ENCODE peak calls at places on chromosome 2, in ten cellular contexts. X is ovary; V is left lung; N is neural progenitor cell; S is GM12878; H is DND-41; D is PC-9; U is body of pancreas; J is CD8-positive, alpha-beta T cell; W is Panc1. B is an unnamed sample. For H3K4me1 and H3K27me3, the result is how much of the 10 kb centered on the place peaks cover.

GRCh38 chr2:180017764-180018163 is 10.7 kb upstream of the CWC22 start:
- DNase-seq in X (no peak), V (no peak), N (no peak), S (no peak), H (no peak), D (no peak), U (no peak), J (no peak), W (no peak), B (no peak)

GRCh38 chr2:241859017-241859435 is 332 bp upstream of the PDCD1 start:
- DNase-seq in X (no peak), V (no peak), N (no peak), S (no peak), H (no peak), D (no peak), U (no peak), J (no peak), W (no peak), B (no peak)

GRCh38 chr2:143708682-143709081 is 579.5 kb downstream of the ARHGAP15 start:
- DNase-seq in X (no peak), V (no peak), N (no peak), S (no peak), H (no peak), D (no peak), U (no peak), J (no peak), W (no peak), B (no peak)

GRCh38 chr2:179655627-179656026 is 205.8 kb downstream of the ZNF385B start:
- DNase-seq in X (no peak), V (no peak), N (no peak), S (no peak), H (no peak), D (no peak), U (no peak), J (no peak), W (no peak), B (no peak)

GRCh38 chr2:96608459-96609455 is 29.4 kb downstream of the KANSL3 start:
- DNase-seq in X (no peak), V (no peak), N (no peak), S (peak), H (no peak), D (peak), U (no peak), J (no peak), W (peak), B (no peak)

GRCh38 chr2:152409691-152410597 is 75.0 kb downstream of the FMNL2 start:
- DNase-seq in X (no peak), V (no peak), N (no peak), S (no peak), H (no peak), D (no peak), U (no peak), J (no peak), W (no peak), B (no peak)

GRCh38 chr2:193695367-193695766 is 1500.6 kb upstream of the TMEFF2 start:
- DNase-seq in X (no peak), V (no peak), N (peak), S (no peak), H (peak), D (no peak), U (no peak), J (no peak), W (no peak), B (no peak)

GRCh38 chr2:2147024-2147900 is 183.8 kb downstream of the MYT1L start:
- DNase-seq in X (no peak), V (no peak), N (peak), S (no peak), H (no peak), D (no peak), U (no peak), J (no peak), W (no peak), B (no peak)

GRCh38 chr2:73250872-73251846 is 17.1 kb downstream of the CCT7 start:
- DNase-seq in X (no peak), V (no peak), N (no peak), S (no peak), H (no peak), D (peak), U (peak), J (no peak), W (no peak), B (no peak)

GRCh38 chr2:14632133-14632936 is at the start of gene LRATD1:
- DNase-seq in X (peak), V (peak), N (peak), S (no peak), H (no peak), D (no peak), U (peak), J (no peak), W (no peak), B (peak)

GRCh38 chr2:191180712-191181111 is 29.9 kb upstream of the STAT4 start:
- DNase-seq in X (no peak), V (no peak), N (no peak), S (no peak), H (no peak), D (no peak), U (no peak), J (no peak), W (no peak), B (no peak)

GRCh38 chr2:50748652-50749174 is 283.2 kb downstream of the NRXN1 start:
- DNase-seq in X (no peak), V (no peak), N (no peak), S (no peak), H (no peak), D (no peak), U (no peak), J (no peak), W (no peak), B (no peak)

GRCh38 chr2:97953867-97954266 is 41.9 kb downstream of the TMEM131 start:
- DNase-seq in X (no peak), V (no peak), N (no peak), S (no peak), H (no peak), D (no peak), U (no peak), J (no peak), W (no peak), B (no peak)

GRCh38 chr2:151363709-151364108 is 6.3 kb downstream of the TNFAIP6 start:
- DNase-seq in X (no peak), V (peak), N (peak), S (peak), H (no peak), D (no peak), U (no peak), J (no peak), W (no peak), B (no peak)

GRCh38 chr2:109560265-109560664 is 53.5 kb downstream of the SEPTIN10 start:
- DNase-seq in X (no peak), V (no peak), N (no peak), S (no peak), H (no peak), D (peak), U (no peak), J (no peak), W (no peak), B (no peak)

GRCh38 chr2:174688079-174688478 is 76.2 kb downstream of the CHRNA1 start:
- DNase-seq in X (no peak), V (no peak), N (no peak), S (no peak), H (no peak), D (no peak), U (no peak), J (no peak), W (no peak), B (no peak)

GRCh38 chr2:27059141-27059820 is 7.8 kb downstream of the AGBL5 start:
- DNase-seq in X (peak), V (no peak), N (no peak), S (no peak), H (no peak), D (no peak), U (no peak), J (no peak), W (no peak), B (no peak)

GRCh38 chr2:11754705-11755026 is 8.2 kb downstream of the LPIN1 start:
- DNase-seq in X (no peak), V (no peak), N (no peak), S (no peak), H (no peak), D (no peak), U (no peak), J (no peak), W (no peak), B (no peak)
- H3K4me1 ChIP-seq in X (under half), V (half or more), N (under half), S (half or more), H (under half), D (half or more), U (under half), J (half or more), W (under half), B (under half)

GRCh38 chr2:136422512-136422911 is 304.6 kb upstream of the CXCR4 start:
- DNase-seq in X (no peak), V (no peak), N (no peak), S (no peak), H (no peak), D (no peak), U (no peak), J (no peak), W (no peak), B (no peak)
- H3K27me3 ChIP-seq in X (under half), V (under half), N (under half), S (under half), H (under half), D (half or more), U (under half), J (under half), W (under half), B (under half)

DNA sequence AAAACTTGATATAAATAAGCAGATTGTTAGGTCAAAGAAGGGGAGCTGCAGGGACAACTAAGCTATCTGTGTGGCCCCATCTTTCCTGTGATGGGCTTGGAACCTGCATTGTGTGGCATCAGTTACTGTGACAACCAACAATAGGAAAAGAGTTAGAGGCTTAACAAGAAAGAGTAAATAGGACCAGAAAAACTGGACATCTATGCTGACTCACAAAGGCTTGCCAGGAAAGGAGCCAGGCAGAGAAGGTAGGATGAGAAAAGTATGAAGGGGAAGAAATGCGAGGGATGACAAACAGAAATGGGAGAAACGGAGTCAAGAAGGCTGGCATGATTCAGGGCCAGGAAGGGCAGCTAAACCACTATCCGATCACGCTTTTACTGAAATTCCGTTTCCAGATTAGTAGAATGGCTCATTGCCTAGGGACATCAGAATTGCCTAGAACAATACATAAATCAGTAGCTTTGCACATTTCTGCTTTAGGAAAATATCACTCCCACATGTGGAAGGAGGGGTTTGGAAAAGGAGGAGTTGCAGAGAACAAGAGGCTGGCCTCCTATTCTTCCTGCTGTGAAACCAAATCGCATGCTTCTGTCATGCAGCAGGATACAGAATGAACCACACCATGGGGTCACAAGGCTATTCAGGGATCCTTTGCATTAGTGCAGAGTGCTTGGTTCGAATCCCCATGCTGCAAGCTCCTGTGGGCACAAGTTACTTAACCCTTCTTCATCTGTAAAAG is 7.3 kb downstream of the PLA2R1 start:
- DNase-seq in X (no peak), V (no peak), N (peak), S (no peak), H (no peak), D (no peak), U (no peak), J (no peak), W (no peak), B (no peak)
- TF ChIP-seq CTCF in X (no peak), V (no peak), N (no peak), S (no peak), H (no peak), D (no peak), U (no peak), J (no peak), W (no peak), B (no peak)

GRCh38 chr2:43019536-43020183 is 206.7 kb downstream of the ZFP36L2 start:
- DNase-seq in X (peak), V (peak), N (no peak), S (no peak), H (no peak), D (no peak), U (no peak), J (no peak), W (no peak), B (peak)
- H3K4me1 ChIP-seq in X (under half), V (half or more), N (under half), S (under half), H (under half), D (under half), U (half or more), J (under half), W (under half), B (under half)

GRCh38 chr2:65856423-65856822 is 424.0 kb upstream of the SPRED2 start:
- DNase-seq in X (no peak), V (no peak), N (no peak), S (no peak), H (no peak), D (no peak), U (no peak), J (no peak), W (no peak), B (no peak)

GRCh38 chr2:65856928-65857327 is 424.5 kb upstream of the SPRED2 start:
- DNase-seq in X (no peak), V (no peak), N (no peak), S (no peak), H (no peak), D (no peak), U (no peak), J (no peak), W (no peak), B (no peak)
- H3K27me3 ChIP-seq in X (under half), V (under half), N (under half), S (under half), H (under half), D (under half), U (under half), J (under half), W (under half), B (under half)

DNA sequence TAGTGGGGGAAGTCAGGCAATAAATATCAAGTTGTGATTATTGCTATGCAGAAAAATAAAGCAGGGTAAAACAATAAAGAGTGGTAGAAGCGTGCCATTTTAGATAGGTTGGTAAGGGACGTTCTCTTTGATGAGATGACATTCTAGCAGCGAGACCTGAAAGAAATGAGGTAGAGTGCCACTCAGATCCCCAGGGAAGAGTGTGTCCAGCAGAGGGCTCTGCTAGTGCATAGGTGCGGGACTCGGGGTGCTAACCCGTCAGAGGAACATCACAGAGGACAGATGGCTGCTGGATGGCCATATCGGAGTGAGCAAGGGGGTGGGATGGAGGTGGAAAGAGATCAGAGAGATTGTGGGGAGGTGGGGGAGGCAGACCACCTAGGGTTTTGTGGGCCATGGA is 16.3 kb upstream of the GTF2A1L start:
- DNase-seq in X (no peak), V (no peak), N (peak), S (no peak), H (no peak), D (no peak), U (no peak), J (no peak), W (no peak), B (peak)
- TF ChIP-seq CTCF in X (no peak), V (no peak), N (peak), S (peak), H (peak), D (peak), U (peak), J (no peak), W (peak), B (peak)

DNA sequence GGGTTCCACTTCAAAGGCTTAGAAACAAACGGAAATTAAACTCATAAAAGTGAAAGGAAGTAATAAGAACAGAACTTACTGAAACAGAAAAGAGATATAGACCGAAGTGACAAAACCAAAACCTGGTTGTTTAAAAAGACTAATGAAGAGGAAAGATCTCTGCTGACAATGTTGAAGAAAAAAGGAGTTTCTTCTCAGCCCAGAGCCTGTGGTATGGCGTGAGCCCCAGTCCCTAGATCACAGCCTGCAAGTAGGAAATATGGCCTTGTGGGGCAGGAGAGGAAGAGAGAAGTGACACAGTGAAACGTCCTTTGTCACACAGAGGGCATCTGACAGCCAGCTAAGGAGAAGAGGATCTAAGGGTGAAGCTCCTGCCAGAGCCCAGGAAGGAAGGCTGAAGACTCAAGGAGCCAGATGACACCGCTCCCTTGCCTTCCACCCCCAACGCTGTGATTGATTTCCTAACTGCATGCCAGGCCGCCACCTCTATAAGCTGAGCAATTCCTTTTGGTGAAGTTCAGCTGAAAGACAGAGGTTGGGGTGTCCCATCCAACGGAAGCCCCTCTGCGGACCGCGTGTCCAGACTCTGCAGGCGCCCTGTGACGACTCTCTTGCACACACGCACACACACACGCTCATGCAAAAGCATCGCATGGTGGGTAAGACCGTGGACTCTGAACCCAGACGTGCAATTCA is 141.1 kb downstream of the HDAC4 start:
- DNase-seq in X (no peak), V (no peak), N (no peak), S (no peak), H (peak), D (no peak), U (peak), J (no peak), W (no peak), B (no peak)
- H3K4me1 ChIP-seq in X (under half), V (half or more), N (under half), S (under half), H (half or more), D (under half), U (under half), J (half or more), W (under half), B (under half)

GRCh38 chr2:222297600-222297935 is 1.2 kb downstream of the PAX3 start:
- DNase-seq in X (no peak), V (no peak), N (peak), S (no peak), H (no peak), D (no peak), U (no peak), J (no peak), W (no peak), B (no peak)

GRCh38 chr2:222296911-222297599 is 1.7 kb downstream of the PAX3 start:
- DNase-seq in X (no peak), V (no peak), N (peak), S (no peak), H (no peak), D (no peak), U (no peak), J (no peak), W (no peak), B (no peak)

GRCh38 chr2:222298000-222298310 is 843 bp downstream of the PAX3 start:
- DNase-seq in X (no peak), V (no peak), N (no peak), S (no peak), H (no peak), D (no peak), U (no peak), J (no peak), W (no peak), B (no peak)

GRCh38 chr2:222299926-222300724 is 1.3 kb upstream of the PAX3 start:
- DNase-seq in X (no peak), V (no peak), N (peak), S (no peak), H (no peak), D (no peak), U (no peak), J (no peak), W (no peak), B (no peak)

GRCh38 chr2:222298311-222299150 is at the start of gene PAX3:
- DNase-seq in X (no peak), V (no peak), N (peak), S (no peak), H (no peak), D (no peak), U (no peak), J (no peak), W (no peak), B (no peak)
- H3K27me3 ChIP-seq in X (under half), V (half or more), N (half or more), S (under half), H (under half), D (half or more), U (half or more), J (under half), W (under half), B (under half)

DNA sequence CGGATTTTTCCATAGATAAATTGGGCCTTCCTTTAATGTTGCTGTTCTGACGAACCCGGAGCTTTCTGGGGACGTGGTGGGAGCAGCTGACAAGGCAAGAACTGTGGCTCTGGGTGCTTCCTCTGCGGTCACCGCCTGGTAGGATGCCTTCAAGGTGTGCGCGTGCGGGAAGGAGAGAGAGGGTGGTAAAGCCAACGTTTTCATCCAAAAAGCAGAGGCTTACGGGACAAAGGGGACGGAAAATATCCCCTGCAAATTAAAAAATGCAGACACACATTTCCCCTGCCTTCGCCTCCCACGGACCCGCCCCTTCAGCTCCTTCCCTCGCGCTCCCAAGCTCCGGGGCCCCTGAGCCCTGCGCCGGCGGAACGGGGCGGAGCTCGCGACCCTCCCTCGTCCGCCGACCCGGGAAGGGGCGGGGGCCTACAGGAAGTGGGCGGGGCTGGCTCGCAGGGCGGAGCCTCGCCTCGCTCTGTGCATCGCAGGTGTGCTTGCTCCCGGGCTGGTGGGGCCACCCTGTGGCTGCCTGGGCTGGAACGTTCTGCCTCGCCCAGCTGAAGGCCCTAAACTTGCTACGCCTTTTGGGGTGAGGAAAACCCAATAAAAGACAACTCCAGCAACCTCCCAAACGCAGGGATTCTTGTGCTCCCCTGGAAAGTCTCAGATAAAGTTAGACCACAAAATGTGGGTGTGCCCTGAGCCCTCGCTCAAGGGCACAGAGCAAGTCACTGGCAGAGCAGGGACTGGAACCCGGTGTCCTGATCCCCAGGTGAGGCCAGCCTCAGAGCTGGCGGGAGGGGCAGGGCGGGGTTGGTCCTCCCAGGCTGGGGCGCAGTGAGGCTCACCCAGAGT is 25.4 kb upstream of the SLC66A3 start:
- DNase-seq in X (peak), V (peak), N (peak), S (no peak), H (peak), D (peak), U (peak), J (peak), W (no peak), B (peak)
- TF ChIP-seq CTCF in X (no peak), V (no peak), N (peak), S (peak), H (peak), D (peak), U (peak), J (peak), W (peak), B (peak)